ENCODE peak calls at places on chromosomes 1 and 21, in seven cellular contexts. N, Z, U, O, I, Q and E are unnamed samples.
A peak's percentile ranks its signal among the peaks of the same experiment; 100 is the strongest.

GRCh38 chr21:34807881-34808568 is 139.2 kb downstream of the CLIC6 start:
- DNase-seq in N (no peak), Z (no peak), U (no peak), O (no peak), I (no peak), Q (no peak), E (no peak)

GRCh38 chr1:35810096-35810860 is 2.5 kb downstream of the AGO4 start:
- DNase-seq in N (no peak), Z (no peak), U (no peak), O (no peak), I (no peak), Q (no peak), E (no peak)

GRCh38 chr1:197989058-197989457 is 71.9 kb downstream of the LHX9 start:
- DNase-seq in N (no peak), Z (no peak), U (no peak), O (no peak), I (no peak), Q (no peak), E (no peak)

GRCh38 chr1:174932587-174932986 is 67.2 kb upstream of the CACYBP start:
- DNase-seq in N (no peak), Z (no peak), U (no peak), O (no peak), I (no peak), Q (no peak), E (no peak)

GRCh38 chr1:221071761-221072160 is 192.5 kb downstream of the HLX start:
- DNase-seq in N (no peak), Z (no peak), U (no peak), O (no peak), I (no peak), Q (no peak), E (no peak)

GRCh38 chr1:208526726-208527125 is 282.5 kb upstream of the PLXNA2 start:
- DNase-seq in N (no peak), Z (no peak), U (no peak), O (no peak), I (no peak), Q (no peak), E (no peak)

GRCh38 chr21:26091480-26092018 is 79.0 kb downstream of the APP start:
- DNase-seq in N (no peak), Z (no peak), U (no peak), O (no peak), I (no peak), Q (no peak), E (no peak)

GRCh38 chr1:2412773-2413494 is 570 bp upstream of the PEX10 start:
- DNase-seq in N (peak; percentile 68), Z (no peak), U (peak; percentile 81), O (peak; percentile 73), I (no peak), Q (peak; percentile 65), E (peak; percentile 66)

GRCh38 chr1:23824711-23825075 is 536 bp downstream of the HMGCL start:
- DNase-seq in N (peak; percentile 60), Z (no peak), U (no peak), O (no peak), I (no peak), Q (no peak), E (no peak)

GRCh38 chr1:200640373-200641174 is 20.0 kb upstream of the KIF14 start:
- DNase-seq in N (no peak), Z (no peak), U (peak; percentile 62), O (no peak), I (no peak), Q (no peak), E (no peak)

GRCh38 chr1:35808376-35809155 is 750 bp downstream of the AGO4 start:
- DNase-seq in N (peak; percentile 17), Z (no peak), U (peak; percentile 65), O (peak; percentile 40), I (no peak), Q (peak; percentile 80), E (peak; percentile 25)

GRCh38 chr1:2025491-2025981 is 6.4 kb downstream of the GABRD start:
- DNase-seq in N (no peak), Z (no peak), U (no peak), O (no peak), I (no peak), Q (no peak), E (no peak)

GRCh38 chr1:56153276-56153675 is 426.1 kb downstream of the PLPP3 start:
- DNase-seq in N (no peak), Z (no peak), U (no peak), O (no peak), I (no peak), Q (no peak), E (no peak)

GRCh38 chr1:16724718-16725438 is 15.4 kb upstream of the RNU1-4 start:
- DNase-seq in N (no peak), Z (no peak), U (peak; percentile 27), O (no peak), I (no peak), Q (peak; percentile 44), E (no peak)

GRCh38 chr1:104466068-104466467 is 716.4 kb downstream of the AMY1C start:
- DNase-seq in N (no peak), Z (no peak), U (no peak), O (no peak), I (no peak), Q (no peak), E (no peak)

GRCh38 chr21:34909492-34910292 is 139.4 kb downstream of the RUNX1 start:
- DNase-seq in N (no peak), Z (no peak), U (no peak), O (no peak), I (no peak), Q (no peak), E (no peak)

GRCh38 chr1:226475112-226475511 is 67.2 kb upstream of the PARP1 start:
- DNase-seq in N (no peak), Z (no peak), U (no peak), O (no peak), I (no peak), Q (no peak), E (no peak)

GRCh38 chr1:173861731-173862145 is 6.1 kb downstream of the GAS5 start:
- DNase-seq in N (no peak), Z (no peak), U (no peak), O (no peak), I (no peak), Q (no peak), E (no peak)

GRCh38 chr1:209755926-209756607 is at the start of gene TRAF3IP3:
- DNase-seq in N (no peak), Z (no peak), U (no peak), O (peak; percentile 57), I (peak; percentile 83), Q (no peak), E (peak; percentile 47)

GRCh38 chr1:24796524-24796923 is 51.3 kb downstream of the CLIC4 start:
- DNase-seq in N (no peak), Z (no peak), U (no peak), O (no peak), I (no peak), Q (no peak), E (no peak)

GRCh38 chr1:118132000-118132399 is 53.0 kb downstream of the SPAG17 start:
- DNase-seq in N (peak; percentile 12), Z (no peak), U (peak; percentile 27), O (no peak), I (no peak), Q (no peak), E (no peak)

GRCh38 chr1:12168451-12169160 is 1.8 kb downstream of the TNFRSF1B start:
- DNase-seq in N (no peak), Z (no peak), U (peak; percentile 52), O (no peak), I (no peak), Q (no peak), E (no peak)

GRCh38 chr1:180842890-180843289 is 69.8 kb upstream of the KIAA1614 start:
- DNase-seq in N (no peak), Z (no peak), U (no peak), O (no peak), I (no peak), Q (no peak), E (no peak)

GRCh38 chr1:218692808-218693207 is 347.7 kb downstream of the TGFB2 start:
- DNase-seq in N (no peak), Z (no peak), U (no peak), O (no peak), I (no peak), Q (no peak), E (no peak)

GRCh38 chr1:75727571-75727970 is 3.1 kb downstream of the ACADM start:
- DNase-seq in N (no peak), Z (no peak), U (no peak), O (no peak), I (no peak), Q (no peak), E (no peak)

DNA sequence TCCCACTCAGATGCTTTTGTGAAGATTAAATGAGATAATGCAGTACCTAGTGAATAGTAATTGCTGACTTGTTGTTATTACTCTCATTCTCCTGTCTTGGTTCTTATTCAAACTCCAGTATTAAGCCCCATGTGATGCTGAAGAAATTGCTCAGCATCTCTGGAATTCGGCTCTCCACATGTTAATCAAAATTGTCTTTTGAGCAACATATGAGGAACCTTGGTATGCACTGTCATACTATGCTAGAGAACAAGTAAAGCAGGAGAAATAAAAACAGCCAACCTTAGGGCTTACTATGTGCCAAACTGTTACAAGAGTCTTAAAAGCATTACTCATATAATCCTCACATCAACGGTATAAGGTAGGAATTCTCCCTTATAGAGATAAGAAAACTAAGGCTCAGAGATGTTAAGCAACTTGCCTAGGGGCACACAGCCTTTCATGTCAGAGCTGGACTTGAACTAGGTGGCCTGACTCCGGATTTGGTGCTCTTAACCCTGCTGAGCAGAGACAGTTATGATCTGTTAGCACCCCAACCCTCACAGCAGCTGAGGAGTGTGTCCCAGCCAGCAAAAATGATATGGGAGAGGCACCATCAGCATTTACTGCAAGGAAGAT is 102.4 kb downstream of the OMA1 start:
- DNase-seq in N (no peak), Z (no peak), U (no peak), O (no peak), I (no peak), Q (no peak), E (no peak)
- TF ChIP-seq TAF1 in N (no peak), Z (no peak), U (no peak), O (no peak), I (no peak), Q (no peak), E (no peak)

GRCh38 chr1:27408151-27408550 is 15.7 kb downstream of the GPR3 start:
- DNase-seq in N (no peak), Z (no peak), U (no peak), O (no peak), I (no peak), Q (no peak), E (no peak)
- TF ChIP-seq POLR2AphosphoS5 in N (no peak), Z (no peak), U (no peak), O (no peak), I (no peak), Q (no peak), E (no peak)

GRCh38 chr21:44371596-44371995 is 18.2 kb downstream of the TRPM2 start:
- DNase-seq in N (no peak), Z (no peak), U (no peak), O (no peak), I (no peak), Q (no peak), E (no peak)
- TF ChIP-seq TAF1 in N (no peak), Z (no peak), U (no peak), O (no peak), I (no peak), Q (no peak), E (no peak)

DNA sequence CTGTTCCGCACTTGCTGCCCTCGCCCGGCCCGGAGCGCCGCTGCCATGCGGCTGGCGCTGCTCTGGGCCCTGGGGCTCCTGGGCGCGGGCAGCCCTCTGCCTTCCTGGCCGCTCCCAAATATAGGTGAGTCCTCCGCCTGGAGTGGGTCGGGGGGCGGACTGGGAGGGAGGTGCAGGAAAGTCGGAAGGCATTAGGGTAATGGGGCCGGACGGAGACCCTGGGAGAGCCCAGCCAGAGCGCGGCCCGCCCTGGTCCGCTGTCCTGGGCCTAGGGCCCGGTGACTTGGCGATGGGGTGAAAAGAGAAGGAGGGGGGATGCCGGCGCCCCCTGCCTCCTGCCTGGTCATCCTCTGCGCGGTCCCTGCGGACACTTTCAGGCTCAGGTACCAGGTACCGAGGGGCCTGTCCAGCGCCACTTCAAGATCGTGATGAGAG is 243 bp downstream of the ADAM15 start:
- DNase-seq in N (no peak), Z (no peak), U (no peak), O (no peak), I (no peak), Q (no peak), E (no peak)
- TF ChIP-seq POLR2AphosphoS5 in N (peak; percentile 24), Z (no peak), U (peak; percentile 27), O (no peak), I (no peak), Q (peak; percentile 37), E (no peak)